ENCODE peak calls at places on chromosomes 4 and X, in seven cellular contexts. C is CD8-positive, alpha-beta memory T cell; Z is fibroblast of lung; I is NCI-H345; N is AG08395; S is adrenal gland; V is tibial artery. W is an unnamed sample.

GRCh38 chr4:6548201-6548881 is 26.6 kb upstream of the MAN2B2 start:
- DNase-seq in N (peak; percentile 61), Z (peak; percentile 42), I (peak; percentile 20), C (no peak), V (no peak), S (peak; percentile 44), W (no peak)

GRCh38 chrX:21373637-21374162 is 518 bp upstream of the CNKSR2 start:
- DNase-seq in N (no peak), C (no peak), S (no peak), I (peak; percentile 43), Z (no peak), V (no peak), W (no peak)

GRCh38 chrX:12370444-12371089 is 232.3 kb downstream of the FRMPD4 start:
- DNase-seq in I (no peak), Z (peak; percentile 82), C (no peak), N (peak; percentile 63), V (no peak), S (peak; percentile 1), W (no peak)

GRCh38 chrX:96453139-96453538 is 231.5 kb upstream of the DIAPH2 start:
- DNase-seq in I (no peak), V (no peak), S (no peak), Z (no peak), N (no peak), C (no peak), W (no peak)

GRCh38 chr4:172997851-172998250 is 170.8 kb upstream of the GALNT7 start:
- DNase-seq in N (no peak), V (no peak), Z (no peak), C (no peak), I (no peak), S (no peak), W (no peak)

GRCh38 chr4:94457692-94458106 is 6.0 kb downstream of the PDLIM5 start:
- DNase-seq in S (peak; percentile 47), V (no peak), I (no peak), C (no peak), Z (peak; percentile 57), N (no peak), W (no peak)

GRCh38 chrX:47745386-47745785 is 86.4 kb upstream of the UXT start:
- DNase-seq in V (no peak), N (no peak), Z (no peak), I (no peak), S (no peak), C (no peak), W (no peak)

GRCh38 chr4:112651641-112652040 is 14.7 kb downstream of the LARP7 start:
- DNase-seq in I (no peak), V (no peak), N (no peak), S (no peak), Z (no peak), C (no peak), W (no peak)

GRCh38 chrX:18983711-18984380 is at the start of gene PHKA2:
- DNase-seq in V (peak; percentile 30), I (peak; percentile 62), Z (peak; percentile 44), C (no peak), S (peak; percentile 59), N (peak; percentile 55), W (peak; percentile 64)

W was measured in transverse colon.